ENCODE peak calls at places on chromosomes 3 and 15, in six cellular contexts. X, L, Z, S, Q and V are unnamed samples.

GRCh38 chr3:36606871-36607765 is 157.2 kb downstream of the DCLK3 start:
- DNase-seq in Q (no peak), Z (no peak), S (no peak), L (no peak), X (no peak), V (no peak)

GRCh38 chr15:96089396-96090058 is 241.0 kb upstream of the NR2F2 start:
- DNase-seq in Z (no peak), S (no peak), X (peak; percentile 53), L (no peak), Q (no peak), V (no peak)

GRCh38 chr3:126208182-126208581 is 27.8 kb upstream of the ALDH1L1 start:
- DNase-seq in Q (no peak), S (no peak), X (no peak), L (no peak), Z (no peak), V (no peak)

GRCh38 chr3:98986073-98986472 is 84.6 kb upstream of the DCBLD2 start:
- DNase-seq in Q (no peak), Z (peak; percentile 97), S (no peak), X (no peak), L (peak; percentile 36), V (no peak)

GRCh38 chr3:3201584-3201983 is 22.1 kb upstream of the CRBN start:
- DNase-seq in X (peak; percentile 42), L (no peak), Q (no peak), S (no peak), Z (no peak), V (no peak)

GRCh38 chr3:130649061-130649654 is 97.5 kb downstream of the PIK3R4 start:
- DNase-seq in X (peak; percentile 70), Z (no peak), Q (no peak), L (no peak), S (no peak), V (no peak)

GRCh38 chr15:32974691-32975090 is 219.8 kb downstream of the FMN1 start:
- DNase-seq in Q (no peak), X (no peak), S (no peak), Z (peak; percentile 63), L (no peak), V (no peak)

GRCh38 chr3:50274371-50275104 is 4.3 kb upstream of the LSMEM2 start:
- DNase-seq in L (peak; percentile 74), Z (peak; percentile 57), Q (no peak), S (no peak), X (no peak), V (peak; percentile 64)

GRCh38 chr3:184259878-184260570 is 1.3 kb downstream of the CAMK2N2 start:
- DNase-seq in Q (no peak), Z (peak; percentile 17), L (peak; percentile 46), X (no peak), S (no peak), V (peak; percentile 48)
- TF ChIP-seq POLR2A in Q (no peak), Z (no peak), L (no peak), X (no peak), S (no peak), V (no peak)

DNA sequence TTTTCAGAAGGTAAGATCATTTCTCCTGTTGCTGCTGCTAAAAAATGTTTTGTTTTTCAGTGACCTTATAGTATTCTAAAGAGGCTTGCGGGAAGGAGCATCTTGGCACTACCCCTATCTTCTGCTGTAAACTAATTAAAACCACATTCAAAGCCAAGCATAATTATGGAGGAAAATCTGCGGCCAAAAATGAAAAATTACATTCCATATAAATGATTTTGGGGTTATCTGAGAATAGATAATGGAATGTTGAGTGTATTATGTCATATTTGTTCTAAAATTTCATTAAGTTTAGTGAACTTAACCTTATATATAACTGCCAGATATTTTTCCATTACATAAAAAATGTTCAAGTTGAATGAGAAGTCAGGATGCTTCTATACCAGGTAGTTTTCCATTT is 170.4 kb upstream of the TMC3 start:
- DNase-seq in Z (no peak), L (no peak), X (no peak), S (no peak), Q (no peak), V (no peak)
- H3K36me3 ChIP-seq in Z (no peaks in the 10 kb centered on the region), L (no peaks in the 10 kb centered on the region), X (no peaks in the 10 kb centered on the region), S (no peaks in the 10 kb centered on the region), Q (no peaks in the 10 kb centered on the region), V (no peaks in the 10 kb centered on the region)

GRCh38 chr15:98898122-98898521 is 109.5 kb downstream of the PGPEP1L start:
- DNase-seq in Z (no peak), L (no peak), Q (no peak), X (no peak), S (no peak), V (no peak)
- H3K27ac ChIP-seq in Z (peak overlapping the region; percentile 100), L (no peak overlapping the region), Q (peak overlapping the region; percentile 47), X (no peak overlapping the region), S (no peak overlapping the region), V (peak overlapping the region; percentile 82)

DNA sequence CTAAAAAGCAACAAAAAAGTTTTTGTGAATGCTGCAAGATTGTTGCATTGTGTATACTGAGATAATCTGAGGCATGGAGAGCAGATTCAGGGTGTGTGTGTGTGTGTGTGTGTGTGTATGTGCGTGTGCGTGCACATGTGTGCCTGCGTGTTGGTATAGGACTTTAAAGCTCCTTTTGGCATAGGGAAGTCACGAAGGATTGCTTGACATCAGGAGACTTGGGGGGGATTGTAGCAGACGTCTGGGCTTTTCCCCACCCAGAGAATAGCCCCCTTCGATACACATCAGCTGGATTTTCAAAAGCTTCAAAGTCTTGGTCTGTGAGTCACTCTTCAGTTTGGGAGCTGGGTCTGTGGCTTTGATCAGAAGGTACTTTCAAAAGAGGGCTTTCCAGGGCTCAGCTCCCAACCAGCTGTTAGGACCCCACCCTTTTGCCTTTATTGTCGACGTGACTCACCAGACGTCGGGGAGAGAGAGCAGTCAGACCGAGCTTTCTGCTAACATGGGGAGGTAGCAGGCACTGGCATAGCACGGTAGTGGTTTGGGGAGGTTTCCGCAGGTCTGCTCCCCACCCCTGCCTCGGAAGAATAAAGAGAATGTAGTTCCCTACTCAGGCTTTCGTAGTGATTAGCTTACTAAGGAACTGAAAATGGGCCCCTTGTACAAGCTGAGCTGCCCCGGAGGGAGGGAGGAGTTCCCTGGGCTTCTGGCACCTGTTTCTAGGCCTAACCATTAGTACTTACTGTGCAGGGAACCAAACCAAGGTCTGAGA is 4.7 kb downstream of the BHLHE40 start:
- DNase-seq in L (no peak), S (no peak), Q (peak; percentile 85), Z (peak; percentile 92), X (no peak), V (no peak)
- TF ChIP-seq POLR2A in L (no peak), S (no peak), Q (peak; percentile 55), Z (peak; percentile 86), X (no peak), V (no peak)

GRCh38 chr15:98917417-98917816 is 90.2 kb downstream of the PGPEP1L start:
- DNase-seq in S (no peak), Q (no peak), X (no peak), Z (no peak), L (no peak), V (no peak)

GRCh38 chr15:98923579-98923978 is 84.0 kb downstream of the PGPEP1L start:
- DNase-seq in X (no peak), L (no peak), S (no peak), Z (no peak), Q (no peak), V (no peak)

GRCh38 chr15:98923159-98923558 is 84.4 kb downstream of the PGPEP1L start:
- DNase-seq in S (no peak), Q (no peak), L (peak; percentile 49), Z (no peak), X (no peak), V (peak; percentile 80)

GRCh38 chr15:98916826-98917225 is 90.8 kb downstream of the PGPEP1L start:
- DNase-seq in L (no peak), Z (no peak), Q (no peak), S (no peak), X (no peak), V (peak; percentile 95)

DNA sequence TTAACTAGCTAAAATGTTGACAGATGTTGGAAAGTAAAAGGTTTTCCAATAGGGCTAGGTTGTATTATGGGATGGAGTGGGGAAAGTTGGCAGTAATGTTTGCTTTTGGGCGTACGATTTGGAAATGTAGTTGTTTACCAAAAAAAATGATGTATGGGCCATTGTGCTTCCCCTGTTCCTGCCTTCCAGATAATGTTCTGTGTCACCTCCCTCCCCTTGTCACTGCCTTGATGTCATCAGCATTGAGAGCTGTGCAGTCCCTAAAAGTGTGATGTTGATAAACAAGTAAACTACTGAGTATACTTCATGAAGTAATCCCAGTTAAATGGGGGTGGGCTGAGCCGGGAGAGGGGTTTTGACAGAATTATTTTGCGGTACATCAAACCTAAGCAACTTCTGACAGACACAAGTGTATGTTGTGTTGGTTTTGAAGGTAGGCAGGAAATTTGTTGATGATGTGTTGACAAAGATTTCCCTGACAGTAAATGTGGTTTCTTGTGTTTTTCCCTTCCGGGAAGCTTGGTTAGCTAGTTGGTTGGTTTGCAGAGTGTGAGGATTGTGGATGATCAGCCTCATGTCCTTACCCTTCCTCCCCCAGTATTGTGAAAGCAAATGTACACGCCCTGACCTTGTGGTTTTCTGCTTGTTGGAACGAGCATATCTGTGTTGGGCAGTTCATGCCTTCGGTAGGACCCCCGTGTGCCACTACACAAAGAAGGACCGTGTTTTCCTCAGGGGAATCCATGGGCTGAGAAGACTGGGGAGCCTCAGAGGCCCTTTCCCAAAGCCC is 87.3 kb downstream of the PGPEP1L start:
- DNase-seq in L (no peak), X (no peak), Q (no peak), Z (no peak), S (no peak), V (no peak)
- H3K36me3 ChIP-seq in L (no peaks in the 10 kb centered on the region), X (peaks cover 77% of the 10 kb centered on the region), Q (peaks cover 16% of the 10 kb centered on the region), Z (peaks cover 74% of the 10 kb centered on the region), S (no peaks in the 10 kb centered on the region), V (peaks cover 7% of the 10 kb centered on the region)

GRCh38 chr3:186150234-186150830 is 41.4 kb upstream of the ETV5 start:
- DNase-seq in L (no peak), Z (no peak), X (no peak), S (no peak), Q (no peak), V (no peak)
- H3K27ac ChIP-seq in L (no peak overlapping the region), Z (no peak overlapping the region), X (no peak overlapping the region), S (no peak overlapping the region), Q (no peak overlapping the region), V (no peak overlapping the region)

GRCh38 chr3:10010546-10011465 is 15.4 kb upstream of the FANCD2 start:
- DNase-seq in L (peak; percentile 98), Q (peak; percentile 97), Z (peak; percentile 81), S (peak; percentile 91), X (peak; percentile 99), V (peak; percentile 98)
- TF ChIP-seq POLR2A in L (no peak), Q (peak; percentile 73), Z (no peak), S (no peak), X (no peak), V (peak; percentile 17)

GRCh38 chr15:28114114-28114455 is 15.0 kb upstream of the OCA2 start:
- DNase-seq in X (no peak), Q (no peak), S (no peak), Z (no peak), L (no peak), V (peak; percentile 86)
- H3K36me3 ChIP-seq in X (peaks cover 81% of the 10 kb centered on the region), Q (peaks cover 10% of the 10 kb centered on the region), S (peaks cover 3% of the 10 kb centered on the region), Z (peaks cover 43% of the 10 kb centered on the region), L (no peaks in the 10 kb centered on the region), V (peaks cover 23% of the 10 kb centered on the region)